ENCODE peak calls at places on chromosomes 4 and X, in ten cellular contexts. One of them, this sample, is unnamed. For H3K9me3, the result is how much of the 10 kb centered on the place peaks cover.

GRCh38 chr4:113146876-113147358 is 97.5 kb downstream of the ANK2 start:
- DNase-seq in ovary: peak
- DNase-seq in H1: no peak
- DNase-seq in psoas muscle: no peak
- DNase-seq in neural progenitor cell: no peak
- DNase-seq in uterus: no peak
- DNase-seq in cardiac muscle cell: peak
- DNase-seq in tibial artery: no peak
- DNase-seq in astrocyte: no peak
- DNase-seq in right lobe of liver: peak
- DNase-seq in this sample: no peak

GRCh38 chr4:121950680-121951569 is 935 bp downstream of the TRPC3 start:
- DNase-seq in cardiac muscle cell: peak
- DNase-seq in neural progenitor cell: peak
- DNase-seq in H1: peak
- DNase-seq in right lobe of liver: peak
- DNase-seq in tibial artery: peak
- DNase-seq in ovary: peak
- DNase-seq in uterus: peak
- DNase-seq in astrocyte: no peak
- DNase-seq in psoas muscle: peak
- DNase-seq in this sample: no peak

GRCh38 chr4:120517966-120518365 is 404.6 kb downstream of the PRDM5 start:
- DNase-seq in cardiac muscle cell: peak
- DNase-seq in right lobe of liver: no peak
- DNase-seq in psoas muscle: no peak
- DNase-seq in H1: no peak
- DNase-seq in uterus: peak
- DNase-seq in neural progenitor cell: no peak
- DNase-seq in tibial artery: no peak
- DNase-seq in ovary: peak
- DNase-seq in astrocyte: peak
- DNase-seq in this sample: no peak

GRCh38 chr4:176438401-176438800 is 118.6 kb downstream of the SPCS3 start:
- DNase-seq in psoas muscle: no peak
- DNase-seq in ovary: no peak
- DNase-seq in tibial artery: no peak
- DNase-seq in cardiac muscle cell: no peak
- DNase-seq in uterus: no peak
- DNase-seq in H1: no peak
- DNase-seq in neural progenitor cell: no peak
- DNase-seq in astrocyte: no peak
- DNase-seq in right lobe of liver: no peak
- DNase-seq in this sample: no peak

GRCh38 chr4:147799986-147800555 is 68.2 kb downstream of the ARHGAP10 start:
- DNase-seq in tibial artery: no peak
- DNase-seq in neural progenitor cell: peak
- DNase-seq in ovary: no peak
- DNase-seq in astrocyte: peak
- DNase-seq in uterus: no peak
- DNase-seq in psoas muscle: no peak
- DNase-seq in right lobe of liver: no peak
- DNase-seq in H1: no peak
- DNase-seq in cardiac muscle cell: no peak
- DNase-seq in this sample: no peak

GRCh38 chrX:40960041-40960440 is 125.2 kb upstream of the USP9X start:
- DNase-seq in tibial artery: no peak
- DNase-seq in ovary: no peak
- DNase-seq in neural progenitor cell: no peak
- DNase-seq in right lobe of liver: no peak
- DNase-seq in H1: no peak
- DNase-seq in psoas muscle: no peak
- DNase-seq in astrocyte: no peak
- DNase-seq in uterus: no peak
- DNase-seq in cardiac muscle cell: no peak
- DNase-seq in this sample: no peak

GRCh38 chr4:1400191-1400805 is 5.9 kb downstream of the NKX1-1 start:
- DNase-seq in astrocyte: no peak
- DNase-seq in H1: no peak
- DNase-seq in tibial artery: no peak
- DNase-seq in right lobe of liver: peak
- DNase-seq in neural progenitor cell: no peak
- DNase-seq in cardiac muscle cell: no peak
- DNase-seq in uterus: no peak
- DNase-seq in psoas muscle: no peak
- DNase-seq in ovary: peak
- DNase-seq in this sample: no peak

GRCh38 chrX:39304746-39305145 is 503.5 kb downstream of the MID1IP1 start:
- DNase-seq in psoas muscle: no peak
- DNase-seq in uterus: no peak
- DNase-seq in H1: no peak
- DNase-seq in astrocyte: no peak
- DNase-seq in ovary: no peak
- DNase-seq in right lobe of liver: no peak
- DNase-seq in tibial artery: no peak
- DNase-seq in cardiac muscle cell: no peak
- DNase-seq in neural progenitor cell: no peak
- DNase-seq in this sample: no peak

GRCh38 chrX:6644411-6644810 is 109.5 kb upstream of the VCX3A start:
- DNase-seq in ovary: no peak
- DNase-seq in astrocyte: no peak
- DNase-seq in cardiac muscle cell: no peak
- DNase-seq in uterus: no peak
- DNase-seq in H1: no peak
- DNase-seq in right lobe of liver: no peak
- DNase-seq in psoas muscle: no peak
- DNase-seq in neural progenitor cell: no peak
- DNase-seq in tibial artery: no peak
- DNase-seq in this sample: no peak

GRCh38 chrX:23907106-23907495 is 637 bp downstream of the APOO start:
- DNase-seq in right lobe of liver: no peak
- DNase-seq in psoas muscle: no peak
- DNase-seq in ovary: no peak
- DNase-seq in cardiac muscle cell: no peak
- DNase-seq in H1: no peak
- DNase-seq in uterus: no peak
- DNase-seq in neural progenitor cell: peak
- DNase-seq in tibial artery: no peak
- DNase-seq in astrocyte: no peak
- DNase-seq in this sample: no peak

GRCh38 chrX:21749924-21750323 is 8.0 kb downstream of the SMPX start:
- DNase-seq in neural progenitor cell: no peak
- DNase-seq in ovary: no peak
- DNase-seq in right lobe of liver: no peak
- DNase-seq in psoas muscle: no peak
- DNase-seq in H1: no peak
- DNase-seq in tibial artery: no peak
- DNase-seq in astrocyte: no peak
- DNase-seq in uterus: no peak
- DNase-seq in cardiac muscle cell: no peak
- DNase-seq in this sample: no peak

GRCh38 chr4:69576251-69576877 is 63.1 kb downstream of the UGT2A2 start:
- DNase-seq in psoas muscle: peak
- DNase-seq in tibial artery: no peak
- DNase-seq in cardiac muscle cell: no peak
- DNase-seq in astrocyte: no peak
- DNase-seq in uterus: no peak
- DNase-seq in neural progenitor cell: no peak
- DNase-seq in H1: no peak
- DNase-seq in ovary: no peak
- DNase-seq in right lobe of liver: no peak
- DNase-seq in this sample: no peak

GRCh38 chrX:55710701-55711100 is 6.8 kb upstream of the RRAGB start:
- DNase-seq in astrocyte: peak
- DNase-seq in ovary: no peak
- DNase-seq in H1: no peak
- DNase-seq in right lobe of liver: no peak
- DNase-seq in psoas muscle: no peak
- DNase-seq in tibial artery: no peak
- DNase-seq in uterus: peak
- DNase-seq in cardiac muscle cell: peak
- DNase-seq in neural progenitor cell: no peak
- DNase-seq in this sample: no peak

GRCh38 chr4:32826169-32826568 is 2106.0 kb downstream of the PCDH7 start:
- DNase-seq in H1: no peak
- DNase-seq in astrocyte: no peak
- DNase-seq in ovary: no peak
- DNase-seq in uterus: no peak
- DNase-seq in cardiac muscle cell: no peak
- DNase-seq in right lobe of liver: no peak
- DNase-seq in psoas muscle: no peak
- DNase-seq in tibial artery: no peak
- DNase-seq in neural progenitor cell: peak
- DNase-seq in this sample: no peak

GRCh38 chrX:17030092-17030491 is 83.6 kb downstream of the REPS2 start:
- DNase-seq in cardiac muscle cell: no peak
- DNase-seq in neural progenitor cell: no peak
- DNase-seq in tibial artery: no peak
- DNase-seq in right lobe of liver: no peak
- DNase-seq in astrocyte: no peak
- DNase-seq in H1: no peak
- DNase-seq in psoas muscle: no peak
- DNase-seq in ovary: no peak
- DNase-seq in uterus: no peak
- DNase-seq in this sample: no peak

GRCh38 chr4:109939153-109939552 is 26.5 kb downstream of the EGF start:
- DNase-seq in neural progenitor cell: no peak
- DNase-seq in H1: no peak
- DNase-seq in psoas muscle: no peak
- DNase-seq in uterus: no peak
- DNase-seq in tibial artery: no peak
- DNase-seq in cardiac muscle cell: no peak
- DNase-seq in astrocyte: no peak
- DNase-seq in right lobe of liver: no peak
- DNase-seq in ovary: no peak
- DNase-seq in this sample: no peak

GRCh38 chr4:173371292-173372192 is 788 bp downstream of the SAP30 start:
- DNase-seq in uterus: peak
- DNase-seq in neural progenitor cell: peak
- DNase-seq in H1: peak
- DNase-seq in tibial artery: peak
- DNase-seq in psoas muscle: peak
- DNase-seq in ovary: peak
- DNase-seq in cardiac muscle cell: peak
- DNase-seq in right lobe of liver: peak
- DNase-seq in astrocyte: peak
- DNase-seq in this sample: peak

GRCh38 chrX:150475466-150475865 is 93.0 kb upstream of the MTM1 start:
- DNase-seq in uterus: no peak
- DNase-seq in tibial artery: no peak
- DNase-seq in psoas muscle: no peak
- DNase-seq in cardiac muscle cell: peak
- DNase-seq in H1: no peak
- DNase-seq in neural progenitor cell: no peak
- DNase-seq in astrocyte: no peak
- DNase-seq in ovary: no peak
- DNase-seq in right lobe of liver: no peak
- DNase-seq in this sample: no peak

GRCh38 chrX:46735625-46736024 is 23.3 kb downstream of the SLC9A7 start:
- DNase-seq in right lobe of liver: no peak
- DNase-seq in uterus: no peak
- DNase-seq in H1: no peak
- DNase-seq in astrocyte: no peak
- DNase-seq in tibial artery: no peak
- DNase-seq in psoas muscle: no peak
- DNase-seq in ovary: no peak
- DNase-seq in neural progenitor cell: no peak
- DNase-seq in cardiac muscle cell: no peak
- DNase-seq in this sample: no peak
- H3K9me3 ChIP-seq in right lobe of liver: under half
- H3K9me3 ChIP-seq in uterus: under half
- H3K9me3 ChIP-seq in H1: under half
- H3K9me3 ChIP-seq in astrocyte: under half
- H3K9me3 ChIP-seq in tibial artery: under half
- H3K9me3 ChIP-seq in psoas muscle: under half
- H3K9me3 ChIP-seq in ovary: under half
- H3K9me3 ChIP-seq in neural progenitor cell: under half
- H3K9me3 ChIP-seq in cardiac muscle cell: under half
- H3K9me3 ChIP-seq in this sample: under half

GRCh38 chr4:184805462-184806245 is 20.1 kb downstream of the ACSL1 start:
- DNase-seq in right lobe of liver: peak
- DNase-seq in psoas muscle: peak
- DNase-seq in neural progenitor cell: no peak
- DNase-seq in ovary: peak
- DNase-seq in astrocyte: no peak
- DNase-seq in H1: no peak
- DNase-seq in uterus: no peak
- DNase-seq in tibial artery: peak
- DNase-seq in cardiac muscle cell: no peak
- DNase-seq in this sample: peak
- H3K27ac ChIP-seq in right lobe of liver: peak
- H3K27ac ChIP-seq in psoas muscle: peak
- H3K27ac ChIP-seq in neural progenitor cell: no peak
- H3K27ac ChIP-seq in ovary: no peak
- H3K27ac ChIP-seq in astrocyte: no peak
- H3K27ac ChIP-seq in H1: no peak
- H3K27ac ChIP-seq in uterus: no peak
- H3K27ac ChIP-seq in tibial artery: no peak
- H3K27ac ChIP-seq in cardiac muscle cell: peak
- H3K27ac ChIP-seq in this sample: peak

DNA sequence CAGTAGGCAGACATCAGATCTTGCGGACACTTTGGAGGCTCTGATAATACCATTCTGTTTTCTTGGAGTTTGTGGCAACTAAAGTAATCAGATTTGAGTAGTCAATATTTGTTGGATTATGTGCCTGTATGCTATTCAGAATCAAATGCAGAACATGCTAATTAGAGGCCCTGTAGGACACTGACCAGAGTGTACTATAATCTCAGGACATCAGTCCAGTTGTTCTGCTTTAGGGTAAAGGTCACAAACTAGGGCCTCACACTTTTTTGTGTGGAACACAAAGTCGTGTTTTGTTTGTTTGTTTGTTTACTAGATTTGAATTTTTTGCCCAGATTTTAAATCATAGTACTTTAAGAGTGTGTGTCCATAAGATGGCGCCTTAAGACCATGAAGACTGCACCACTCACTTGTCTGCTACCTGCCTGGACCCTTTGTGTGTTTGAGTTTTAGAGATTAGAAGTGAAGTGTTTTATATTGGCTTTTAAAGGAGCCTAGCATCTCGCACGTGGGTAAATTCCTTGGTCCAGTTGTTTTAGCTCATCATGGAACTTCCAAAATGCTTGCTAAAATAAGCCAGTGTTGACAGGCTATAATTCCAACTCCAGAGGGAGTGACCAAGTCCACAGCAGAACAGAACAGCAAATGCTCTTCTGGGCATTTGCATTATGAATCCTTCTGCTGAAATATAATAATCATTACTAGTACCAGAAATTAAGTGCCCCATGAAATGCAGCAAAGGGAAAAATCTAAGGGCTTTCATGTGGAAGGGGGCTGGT is 34.7 kb downstream of the IL13RA1 start:
- DNase-seq in neural progenitor cell: peak
- DNase-seq in right lobe of liver: no peak
- DNase-seq in H1: no peak
- DNase-seq in cardiac muscle cell: peak
- DNase-seq in psoas muscle: no peak
- DNase-seq in tibial artery: no peak
- DNase-seq in uterus: no peak
- DNase-seq in ovary: no peak
- DNase-seq in astrocyte: no peak
- DNase-seq in this sample: no peak
- TF ChIP-seq CTCF in neural progenitor cell: peak
- TF ChIP-seq CTCF in right lobe of liver: no peak
- TF ChIP-seq CTCF in H1: no peak
- TF ChIP-seq CTCF in cardiac muscle cell: no peak
- TF ChIP-seq CTCF in psoas muscle: no peak
- TF ChIP-seq CTCF in tibial artery: no peak
- TF ChIP-seq CTCF in uterus: peak
- TF ChIP-seq CTCF in ovary: no peak
- TF ChIP-seq CTCF in astrocyte: no peak
- TF ChIP-seq CTCF in this sample: no peak

GRCh38 chr4:161653697-161654096 is 510.1 kb downstream of the FSTL5 start:
- DNase-seq in right lobe of liver: no peak
- DNase-seq in astrocyte: no peak
- DNase-seq in uterus: no peak
- DNase-seq in H1: no peak
- DNase-seq in ovary: no peak
- DNase-seq in tibial artery: no peak
- DNase-seq in neural progenitor cell: no peak
- DNase-seq in psoas muscle: no peak
- DNase-seq in cardiac muscle cell: no peak
- DNase-seq in this sample: no peak
- H3K9me3 ChIP-seq in right lobe of liver: under half
- H3K9me3 ChIP-seq in astrocyte: under half
- H3K9me3 ChIP-seq in uterus: under half
- H3K9me3 ChIP-seq in H1: under half
- H3K9me3 ChIP-seq in ovary: under half
- H3K9me3 ChIP-seq in tibial artery: under half
- H3K9me3 ChIP-seq in neural progenitor cell: under half
- H3K9me3 ChIP-seq in psoas muscle: under half
- H3K9me3 ChIP-seq in cardiac muscle cell: under half
- H3K9me3 ChIP-seq in this sample: under half

This sample was measured in lung.